ENCODE peak calls at places on chromosomes 3 and 15, in five cellular contexts. W, V, U, F and N are unnamed samples.
A peak's percentile ranks its signal among the peaks of the same experiment; 100 is the strongest.

GRCh38 chr15:66872394-66872793 is 170.4 kb downstream of the SMAD6 start:
- DNase-seq in U (no peak), F (no peak), V (no peak), W (no peak), N (no peak)

GRCh38 chr3:3309836-3310235 is 130.3 kb upstream of the CRBN start:
- DNase-seq in F (no peak), W (no peak), U (no peak), V (no peak), N (no peak)

GRCh38 chr15:68807249-68807648 is 13.4 kb downstream of the ANP32A start:
- DNase-seq in F (no peak), U (no peak), W (no peak), V (no peak), N (no peak)

GRCh38 chr15:61489571-61489970 is 260.5 kb upstream of the RORA start:
- DNase-seq in V (no peak), W (no peak), U (no peak), F (no peak), N (no peak)

GRCh38 chr3:152071924-152072323 is 196.8 kb upstream of the MBNL1 start:
- DNase-seq in W (no peak), F (peak; percentile 45), V (no peak), U (no peak), N (no peak)

GRCh38 chr3:150075417-150075865 is 104.7 kb upstream of the PFN2 start:
- DNase-seq in F (no peak), W (no peak), V (no peak), U (no peak), N (no peak)

GRCh38 chr3:55698826-55699225 is 211.7 kb upstream of the WNT5A start:
- DNase-seq in V (no peak), W (no peak), U (no peak), F (no peak), N (no peak)

GRCh38 chr3:147421184-147421912 is 12.2 kb downstream of the ZIC1 start:
- DNase-seq in V (no peak), F (no peak), U (no peak), W (no peak), N (no peak)

GRCh38 chr3:184321666-184322065 is 7.3 kb downstream of the EIF4G1 start:
- DNase-seq in V (no peak), W (no peak), U (no peak), F (no peak), N (no peak)

GRCh38 chr3:164453695-164454094 is 624.6 kb downstream of the SI start:
- DNase-seq in U (no peak), V (no peak), F (no peak), W (no peak), N (no peak)

GRCh38 chr15:65384505-65384894 is 6.7 kb upstream of the IGDCC3 start:
- DNase-seq in V (no peak), F (no peak), U (no peak), W (no peak), N (no peak)

GRCh38 chr15:51739056-51739455 is 1.6 kb upstream of the LYSMD2 start:
- DNase-seq in V (no peak), F (peak; percentile 88), U (no peak), W (no peak), N (no peak)

GRCh38 chr15:94882071-94882712 is 650.8 kb downstream of the MCTP2 start:
- DNase-seq in V (no peak), W (no peak), F (peak; percentile 88), U (no peak), N (no peak)

GRCh38 chr3:96863129-96863740 is 48.8 kb downstream of the EPHA6 start:
- DNase-seq in F (peak; percentile 8), U (no peak), V (no peak), W (no peak), N (no peak)

GRCh38 chr15:34039506-34040123 is 611 bp upstream of the AVEN start:
- DNase-seq in V (no peak), F (peak; percentile 28), W (no peak), U (no peak), N (no peak)

GRCh38 chr3:185645596-185646381 is 59.7 kb downstream of the SENP2 start:
- DNase-seq in U (no peak), V (no peak), W (no peak), F (no peak), N (no peak)

GRCh38 chr3:190370369-190370768 is 17.6 kb upstream of the CLDN16 start:
- DNase-seq in F (peak; percentile 28), V (no peak), U (no peak), W (no peak), N (no peak)

GRCh38 chr3:183825380-183826161 is at the start of gene MAP6D1:
- DNase-seq in F (peak; percentile 18), W (no peak), V (no peak), U (peak; percentile 76), N (peak; percentile 40)

GRCh38 chr15:88664151-88664778 is 25.4 kb downstream of the ISG20 start:
- DNase-seq in U (no peak), W (no peak), V (no peak), F (no peak), N (peak; percentile 29)

GRCh38 chr3:58585005-58585786 is 8.0 kb upstream of the FAM107A start:
- DNase-seq in F (peak; percentile 53), U (peak; percentile 91), V (peak; percentile 81), W (no peak), N (peak; percentile 27)

GRCh38 chr15:64816452-64816851 is 9.0 kb downstream of the PIF1 start:
- DNase-seq in W (no peak), V (no peak), U (no peak), F (no peak), N (no peak)

GRCh38 chr15:79028411-79028964 is 62.1 kb downstream of the RASGRF1 start:
- DNase-seq in F (peak; percentile 25), V (no peak), W (no peak), U (no peak), N (no peak)

GRCh38 chr15:68224546-68225250 is 4.8 kb downstream of the CLN6 start:
- DNase-seq in W (no peak), U (no peak), F (no peak), V (peak; percentile 17), N (no peak)

GRCh38 chr3:151772825-151773480 is 39.2 kb downstream of the AADACL2 start:
- DNase-seq in W (no peak), F (no peak), V (no peak), U (no peak), N (no peak)

GRCh38 chr15:71639531-71639930 is 170.8 kb upstream of the NR2E3 start:
- DNase-seq in V (no peak), F (no peak), W (no peak), U (no peak), N (no peak)

GRCh38 chr3:159953320-159953719 is 35.3 kb upstream of the IL12A start:
- DNase-seq in V (no peak), F (no peak), W (no peak), U (no peak), N (no peak)

GRCh38 chr3:72036899-72037298 is 252.0 kb upstream of the PROK2 start:
- DNase-seq in F (no peak), W (no peak), V (no peak), U (no peak), N (no peak)

GRCh38 chr3:11604139-11604895 is 39.4 kb downstream of the VGLL4 start:
- DNase-seq in U (no peak), V (no peak), W (no peak), F (no peak), N (no peak)

GRCh38 chr15:61186905-61187865 is 41.9 kb downstream of the RORA start:
- DNase-seq in F (no peak), V (peak; percentile 45), U (peak; percentile 71), W (no peak), N (no peak)

GRCh38 chr3:134978658-134979057 is 183.6 kb downstream of the EPHB1 start:
- DNase-seq in F (no peak), U (no peak), V (no peak), W (no peak), N (no peak)

GRCh38 chr3:31521468-31521867 is 11.3 kb upstream of the STT3B start:
- DNase-seq in W (no peak), F (no peak), U (no peak), V (no peak), N (no peak)

GRCh38 chr3:124648551-124648950 is 81.7 kb upstream of the UMPS start:
- DNase-seq in V (no peak), F (no peak), U (no peak), W (no peak), N (no peak)

GRCh38 chr3:124560406-124561215 is 169.6 kb upstream of the UMPS start:
- DNase-seq in U (no peak), F (no peak), W (no peak), V (no peak), N (no peak)

GRCh38 chr3:78116874-78117273 is 1077.0 kb downstream of the ROBO2 start:
- DNase-seq in V (no peak), F (no peak), U (no peak), W (no peak), N (no peak)

GRCh38 chr3:197427013-197427412 is 128.6 kb upstream of the DLG1 start:
- DNase-seq in V (no peak), W (no peak), U (no peak), F (no peak), N (no peak)

GRCh38 chr15:58332676-58333400 is 99.0 kb upstream of the LIPC start:
- DNase-seq in U (no peak), F (peak; percentile 3), W (peak; percentile 95), V (no peak), N (no peak)

GRCh38 chr3:42778644-42779043 is 5.6 kb upstream of the CCDC13 start:
- DNase-seq in V (no peak), W (no peak), U (no peak), F (no peak), N (no peak)

GRCh38 chr3:12729313-12729676 is 29.8 kb downstream of the TMEM40 start:
- DNase-seq in F (no peak), W (no peak), V (no peak), U (no peak), N (no peak)

GRCh38 chr3:133835418-133835743 is 29.8 kb downstream of the SRPRB start:
- DNase-seq in W (no peak), F (no peak), U (peak; percentile 13), V (no peak), N (no peak)

GRCh38 chr3:178201714-178202113 is 334.5 kb upstream of the KCNMB2 start:
- DNase-seq in U (no peak), W (no peak), F (no peak), V (no peak), N (no peak)
- H3K27ac ChIP-seq in U (no peak overlapping the region), W (no peak overlapping the region), F (no peak overlapping the region), V (no peak overlapping the region), N (no peak overlapping the region)

GRCh38 chr15:74027688-74028087 is 33.2 kb downstream of the PML start:
- DNase-seq in U (no peak), F (no peak), W (no peak), V (no peak), N (no peak)
- H3K36me3 ChIP-seq in U (peaks cover 67% of the 10 kb centered on the region), F (peaks cover 20% of the 10 kb centered on the region), W (no peaks in the 10 kb centered on the region), V (peaks cover 18% of the 10 kb centered on the region), N (peaks cover 33% of the 10 kb centered on the region)

DNA sequence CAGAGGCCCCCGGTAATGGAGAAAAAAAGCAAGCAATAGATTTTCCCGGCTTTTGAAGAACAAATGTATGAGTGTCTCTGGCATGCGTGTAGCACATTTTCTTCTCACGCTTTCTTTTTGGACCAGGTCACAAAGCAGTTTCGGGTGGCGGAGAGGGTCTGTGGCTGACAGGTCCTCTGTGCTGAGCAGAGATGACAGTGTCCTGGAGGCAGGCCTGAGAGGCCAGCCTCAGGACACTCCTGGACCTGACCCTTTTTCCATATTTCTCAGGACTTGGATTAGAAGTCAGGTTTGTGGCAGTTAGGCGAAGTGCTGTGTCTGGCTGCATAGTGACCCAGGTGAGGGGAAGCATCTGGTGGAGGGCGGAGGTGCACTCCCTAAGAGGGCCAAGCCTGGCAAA is 52.9 kb downstream of the KLF13 start:
- DNase-seq in V (no peak), F (no peak), W (no peak), U (no peak), N (no peak)
- H3K27ac ChIP-seq in V (no peak overlapping the region), F (no peak overlapping the region), W (no peak overlapping the region), U (peak overlapping the region; percentile 11), N (no peak overlapping the region)

GRCh38 chr3:170178631-170179030 is 2.9 kb downstream of the PHC3 start:
- DNase-seq in V (no peak), F (no peak), W (no peak), U (no peak), N (peak; percentile 76)
- H3K36me3 ChIP-seq in V (peaks cover 15% of the 10 kb centered on the region), F (peaks cover 21% of the 10 kb centered on the region), W (peaks cover 39% of the 10 kb centered on the region), U (peaks cover 50% of the 10 kb centered on the region), N (peaks cover 27% of the 10 kb centered on the region)